ENCODE peak calls at places on chromosomes 11 and 22, in six cellular contexts. G is BJ, C is HuH-7.5, K is activated T-helper 1 cell treated with Interleukin-2 at 50 U/mL for 16 hours, Y is A549, L is IMR-90. V is an unnamed sample.

GRCh38 chr11:71563401-71563800 is 2.0 kb upstream of the KRTAP5-10 start:
- DNase-seq in G (no peak), C (peak), K (no peak), Y (peak), L (peak), V (no peak)

GRCh38 chr22:19798825-19799224 is 38.2 kb downstream of the TBX1 start:
- DNase-seq in G (no peak), C (no peak), K (no peak), Y (no peak), L (no peak), V (no peak)

GRCh38 chr11:34364102-34364501 is 6.3 kb upstream of the ABTB2 start:
- DNase-seq in G (no peak), C (no peak), K (no peak), Y (no peak), L (no peak), V (no peak)

GRCh38 chr22:40890881-40891280 is 29.0 kb upstream of the DNAJB7 start:
- DNase-seq in G (no peak), C (no peak), K (no peak), Y (no peak), L (peak), V (no peak)

GRCh38 chr11:111851636-111852035 is 19.7 kb downstream of the ALG9 start:
- DNase-seq in G (no peak), C (no peak), K (no peak), Y (no peak), L (peak), V (no peak)

GRCh38 chr11:65853249-65853979 is 4.6 kb downstream of the CFL1 start:
- DNase-seq in G (no peak), C (no peak), K (no peak), Y (no peak), L (no peak), V (no peak)

GRCh38 chr11:69209936-69210659 is 54.4 kb downstream of the SMIM38 start:
- DNase-seq in G (no peak), C (no peak), K (no peak), Y (no peak), L (no peak), V (no peak)

GRCh38 chr11:13667795-13668101 is 720 bp upstream of the FAR1 start:
- DNase-seq in G (no peak), C (no peak), K (no peak), Y (no peak), L (no peak), V (no peak)

GRCh38 chr11:135027461-135027860 is 615.4 kb upstream of the B3GAT1 start:
- DNase-seq in G (no peak), C (no peak), K (no peak), Y (no peak), L (peak), V (no peak)

GRCh38 chr11:114098927-114099326 is 39.4 kb downstream of the ZBTB16 start:
- DNase-seq in G (no peak), C (peak), K (no peak), Y (no peak), L (no peak), V (no peak)